ENCODE peak calls at places on chromosomes 5 and 9, in four cellular contexts. U is testis, Q is endodermal cell, T is stomach. B is an unnamed sample. For H3K9me3, the result is how much of the 10 kb centered on the place peaks cover.

GRCh38 chr5:56011835-56012234 is 17.1 kb upstream of the IL6ST start:
- DNase-seq in U (no peak), Q (no peak), T (no peak), B (no peak)

GRCh38 chr5:8843766-8844165 is 702.1 kb downstream of the SEMA5A start:
- DNase-seq in U (peak), Q (no peak), T (no peak), B (no peak)

GRCh38 chr5:175889910-175890684 is 18.7 kb downstream of the CPLX2 start:
- DNase-seq in U (no peak), Q (no peak), T (peak), B (no peak)

GRCh38 chr5:95543017-95543705 is 11.6 kb downstream of the SKIC3 start:
- DNase-seq in U (no peak), Q (no peak), T (no peak), B (no peak)

GRCh38 chr5:160199410-160199911 is 29.8 kb upstream of the FABP6 start:
- DNase-seq in U (peak), Q (peak), T (peak), B (peak)

GRCh38 chr5:5271606-5272321 is 131.6 kb downstream of the ADAMTS16 start:
- DNase-seq in U (no peak), Q (no peak), T (no peak), B (no peak)

GRCh38 chr9:128420651-128421473 is at the start of gene CERCAM:
- DNase-seq in U (peak), Q (peak), T (peak), B (peak)

GRCh38 chr5:57777174-57777581 is 294.6 kb upstream of the ACTBL2 start:
- DNase-seq in U (no peak), Q (no peak), T (no peak), B (no peak)

GRCh38 chr5:89826938-89827337 is 582.6 kb downstream of the CETN3 start:
- DNase-seq in U (no peak), Q (no peak), T (no peak), B (no peak)

GRCh38 chr9:111429175-111429574 is 55.0 kb downstream of the ECPAS start:
- DNase-seq in U (no peak), Q (no peak), T (no peak), B (no peak)

GRCh38 chr5:32280656-32281081 is 32.1 kb downstream of the MTMR12 start:
- DNase-seq in U (no peak), Q (no peak), T (no peak), B (no peak)

GRCh38 chr9:94289691-94290090 is 30.6 kb downstream of the ZNF169 start:
- DNase-seq in U (no peak), Q (no peak), T (no peak), B (no peak)
- H3K27ac ChIP-seq in U (no peak), Q (no peak), T (no peak), B (peak)

DNA sequence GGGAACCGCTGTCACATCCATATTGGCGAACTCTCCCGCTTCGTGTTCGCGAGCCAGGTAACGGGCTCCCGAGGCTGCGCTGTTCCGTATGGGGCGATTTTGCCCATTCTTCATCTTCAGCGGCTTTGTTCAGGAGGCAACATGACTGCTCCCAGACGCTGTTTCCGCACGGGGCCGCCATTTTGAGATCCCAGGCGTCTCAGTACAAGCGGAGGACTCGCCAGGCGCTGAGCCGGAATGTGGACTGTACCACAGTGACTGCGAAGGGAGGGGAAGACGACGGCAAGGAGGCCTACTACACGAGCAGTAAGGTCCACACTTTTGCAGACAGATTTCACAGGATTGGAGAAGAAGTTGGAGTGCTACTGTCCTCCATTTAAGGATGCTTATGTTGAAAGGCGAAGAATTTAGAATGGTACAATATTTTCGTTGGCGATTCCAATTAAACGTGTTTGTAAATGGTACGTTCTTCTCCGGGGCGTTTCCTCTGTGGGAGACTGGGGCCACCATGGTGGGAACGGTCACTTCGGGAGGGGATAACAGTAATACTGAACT is 41.6 kb upstream of the ZNF300 start:
- DNase-seq in U (peak), Q (no peak), T (peak), B (peak)
- H3K9me3 ChIP-seq in U (under half), Q (half or more), T (under half), B (half or more)

GRCh38 chr9:35811364-35812024 is 568 bp downstream of the SPAG8 start:
- DNase-seq in U (no peak), Q (no peak), T (peak), B (no peak)
- H3K27ac ChIP-seq in U (no peak), Q (peak), T (peak), B (peak)

DNA sequence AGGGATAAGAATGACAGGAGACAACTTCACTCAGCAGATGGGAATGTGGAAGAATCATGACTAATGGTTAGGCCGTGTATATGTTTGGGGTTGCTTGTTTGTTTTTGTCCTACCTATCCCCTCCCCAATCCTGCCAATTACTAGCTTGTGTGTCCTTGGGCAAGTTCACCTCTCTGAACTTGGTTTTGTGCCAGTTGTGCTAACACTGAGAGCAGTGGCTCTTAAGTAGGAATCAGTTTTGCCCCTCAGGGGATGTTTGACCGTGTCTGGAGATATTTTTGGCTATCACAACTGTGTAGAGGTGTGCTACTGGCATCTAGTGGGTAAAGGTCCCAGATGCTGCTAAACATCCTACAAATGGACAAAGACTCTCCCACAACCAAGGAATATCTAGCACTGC is 287.0 kb downstream of the DMRT2 start:
- DNase-seq in U (no peak), Q (no peak), T (no peak), B (no peak)
- H3K9me3 ChIP-seq in U (under half), Q (under half), T (under half), B (under half)

GRCh38 chr9:122071716-122072115 is 21.4 kb downstream of the TTLL11 start:
- DNase-seq in U (no peak), Q (no peak), T (no peak), B (no peak)
- H3K27ac ChIP-seq in U (no peak), Q (no peak), T (no peak), B (peak)

GRCh38 chr9:11149065-11149464 is 536.3 kb upstream of the PTPRD start:
- DNase-seq in U (peak), Q (peak), T (no peak), B (no peak)

GRCh38 chr9:11141357-11141756 is 528.6 kb upstream of the PTPRD start:
- DNase-seq in U (no peak), Q (no peak), T (no peak), B (no peak)

GRCh38 chr9:11148189-11148588 is 535.4 kb upstream of the PTPRD start:
- DNase-seq in U (no peak), Q (no peak), T (no peak), B (no peak)

GRCh38 chr9:11144750-11145149 is 531.9 kb upstream of the PTPRD start:
- DNase-seq in U (no peak), Q (no peak), T (no peak), B (no peak)

DNA sequence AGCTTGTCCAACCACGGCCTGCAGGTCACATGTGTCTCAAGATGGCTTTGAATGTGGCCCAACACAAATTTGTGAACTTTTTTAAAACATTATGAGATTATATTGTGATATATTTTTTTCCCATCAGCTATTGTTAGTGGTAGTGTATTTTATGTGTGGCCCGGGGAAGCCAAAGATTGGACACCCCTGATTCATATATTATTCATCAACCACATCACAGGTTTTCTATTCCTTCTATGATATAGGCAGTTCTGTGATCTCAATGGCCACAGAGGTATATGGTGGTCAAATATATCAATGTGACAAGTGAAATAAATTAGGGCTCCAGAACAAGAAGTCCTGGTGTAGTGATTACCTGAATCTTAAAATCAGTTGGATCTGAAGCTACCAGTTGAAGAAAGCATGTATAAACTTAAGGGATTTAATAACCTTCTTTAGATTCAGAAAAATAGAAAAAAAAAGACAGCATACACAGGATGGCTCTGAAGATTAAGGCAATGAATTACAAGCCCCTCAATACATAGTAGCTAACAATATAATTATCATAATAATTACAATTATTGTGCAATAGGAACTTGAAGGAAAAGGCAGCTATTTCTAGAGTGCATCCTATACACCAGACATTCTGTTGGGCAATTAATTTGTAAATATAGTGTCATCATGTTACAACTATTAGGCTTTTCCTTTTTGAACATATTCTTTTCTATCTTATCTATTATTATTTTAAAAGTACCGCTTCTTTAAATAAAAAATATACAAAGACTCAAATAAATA is 530.4 kb upstream of the PTPRD start:
- DNase-seq in U (no peak), Q (no peak), T (no peak), B (no peak)
- H3K9me3 ChIP-seq in U (under half), Q (under half), T (under half), B (under half)

B was measured in tibial artery.